ENCODE peak calls at places on chromosomes 11 and 22, in nine cellular contexts. One of them, this sample, is unnamed.

GRCh38 chr11:61575886-61576516 is 4.9 kb downstream of the SYT7 start:
- DNase-seq in brain microvascular endothelial cell: no peak
- DNase-seq in astrocyte: no peak
- DNase-seq in ascending aorta: no peak
- DNase-seq in DND-41: no peak
- DNase-seq in fibroblast of lung: no peak
- DNase-seq in CD8-positive, alpha-beta T cell: no peak
- DNase-seq in OCI-LY7: no peak
- DNase-seq in AG04450: no peak
- DNase-seq in this sample: no peak

GRCh38 chr11:41245704-41246398 is 213.6 kb downstream of the LRRC4C start:
- DNase-seq in brain microvascular endothelial cell: no peak
- DNase-seq in astrocyte: no peak
- DNase-seq in ascending aorta: peak; percentile 8
- DNase-seq in DND-41: no peak
- DNase-seq in fibroblast of lung: no peak
- DNase-seq in CD8-positive, alpha-beta T cell: no peak
- DNase-seq in OCI-LY7: no peak
- DNase-seq in AG04450: no peak
- DNase-seq in this sample: no peak

GRCh38 chr22:46079861-46080821 is 70.2 kb upstream of the PPARA start:
- DNase-seq in brain microvascular endothelial cell: no peak
- DNase-seq in astrocyte: peak; percentile 88
- DNase-seq in ascending aorta: peak; percentile 71
- DNase-seq in DND-41: no peak
- DNase-seq in fibroblast of lung: peak; percentile 71
- DNase-seq in CD8-positive, alpha-beta T cell: no peak
- DNase-seq in OCI-LY7: no peak
- DNase-seq in AG04450: no peak
- DNase-seq in this sample: peak; percentile 94

GRCh38 chr11:128840137-128840536 is 27.0 kb downstream of the KCNJ1 start:
- DNase-seq in brain microvascular endothelial cell: no peak
- DNase-seq in astrocyte: no peak
- DNase-seq in ascending aorta: no peak
- DNase-seq in DND-41: no peak
- DNase-seq in fibroblast of lung: no peak
- DNase-seq in CD8-positive, alpha-beta T cell: no peak
- DNase-seq in OCI-LY7: no peak
- DNase-seq in AG04450: no peak
- DNase-seq in this sample: no peak

GRCh38 chr11:100681064-100681502 is 6.0 kb upstream of the ARHGAP42 start:
- DNase-seq in brain microvascular endothelial cell: peak; percentile 61
- DNase-seq in astrocyte: peak; percentile 61
- DNase-seq in ascending aorta: no peak
- DNase-seq in DND-41: peak; percentile 84
- DNase-seq in fibroblast of lung: peak; percentile 56
- DNase-seq in CD8-positive, alpha-beta T cell: no peak
- DNase-seq in OCI-LY7: peak; percentile 56
- DNase-seq in AG04450: no peak
- DNase-seq in this sample: no peak

GRCh38 chr11:41056892-41057569 is 402.4 kb downstream of the LRRC4C start:
- DNase-seq in brain microvascular endothelial cell: no peak
- DNase-seq in astrocyte: no peak
- DNase-seq in ascending aorta: no peak
- DNase-seq in DND-41: no peak
- DNase-seq in fibroblast of lung: no peak
- DNase-seq in CD8-positive, alpha-beta T cell: no peak
- DNase-seq in OCI-LY7: no peak
- DNase-seq in AG04450: no peak
- DNase-seq in this sample: no peak

GRCh38 chr11:75800728-75801361 is 14.2 kb upstream of the UVRAG start:
- DNase-seq in brain microvascular endothelial cell: no peak
- DNase-seq in astrocyte: no peak
- DNase-seq in ascending aorta: no peak
- DNase-seq in DND-41: no peak
- DNase-seq in fibroblast of lung: no peak
- DNase-seq in CD8-positive, alpha-beta T cell: no peak
- DNase-seq in OCI-LY7: no peak
- DNase-seq in AG04450: no peak
- DNase-seq in this sample: no peak

GRCh38 chr22:37711490-37711889 is 14.6 kb downstream of the TRIOBP start:
- DNase-seq in brain microvascular endothelial cell: no peak
- DNase-seq in astrocyte: no peak
- DNase-seq in ascending aorta: no peak
- DNase-seq in DND-41: no peak
- DNase-seq in fibroblast of lung: no peak
- DNase-seq in CD8-positive, alpha-beta T cell: no peak
- DNase-seq in OCI-LY7: no peak
- DNase-seq in AG04450: no peak
- DNase-seq in this sample: no peak

GRCh38 chr22:50672471-50673230 is at the start of gene SHANK3:
- DNase-seq in brain microvascular endothelial cell: no peak
- DNase-seq in astrocyte: no peak
- DNase-seq in ascending aorta: no peak
- DNase-seq in DND-41: no peak
- DNase-seq in fibroblast of lung: no peak
- DNase-seq in CD8-positive, alpha-beta T cell: no peak
- DNase-seq in OCI-LY7: no peak
- DNase-seq in AG04450: no peak
- DNase-seq in this sample: no peak

GRCh38 chr22:22865311-22866072 is 22.1 kb upstream of the IGLL5 start:
- DNase-seq in brain microvascular endothelial cell: no peak
- DNase-seq in astrocyte: no peak
- DNase-seq in ascending aorta: no peak
- DNase-seq in DND-41: peak; percentile 92
- DNase-seq in fibroblast of lung: peak; percentile 33
- DNase-seq in CD8-positive, alpha-beta T cell: no peak
- DNase-seq in OCI-LY7: peak; percentile 99
- DNase-seq in AG04450: no peak
- DNase-seq in this sample: no peak

GRCh38 chr11:1516273-1517067 is 29.9 kb upstream of the MOB2 start:
- DNase-seq in brain microvascular endothelial cell: peak; percentile 33
- DNase-seq in astrocyte: peak; percentile 69
- DNase-seq in ascending aorta: no peak
- DNase-seq in DND-41: no peak
- DNase-seq in fibroblast of lung: no peak
- DNase-seq in CD8-positive, alpha-beta T cell: no peak
- DNase-seq in OCI-LY7: no peak
- DNase-seq in AG04450: peak; percentile 7
- DNase-seq in this sample: no peak

GRCh38 chr11:43282607-43283440 is 29.0 kb upstream of the API5 start:
- DNase-seq in brain microvascular endothelial cell: peak; percentile 20
- DNase-seq in astrocyte: no peak
- DNase-seq in ascending aorta: no peak
- DNase-seq in DND-41: peak; percentile 45
- DNase-seq in fibroblast of lung: peak; percentile 36
- DNase-seq in CD8-positive, alpha-beta T cell: peak; percentile 8
- DNase-seq in OCI-LY7: peak; percentile 53
- DNase-seq in AG04450: no peak
- DNase-seq in this sample: peak; percentile 84

GRCh38 chr11:17014774-17015638 is 792 bp upstream of the PLEKHA7 start:
- DNase-seq in brain microvascular endothelial cell: peak; percentile 45
- DNase-seq in astrocyte: peak; percentile 47
- DNase-seq in ascending aorta: no peak
- DNase-seq in DND-41: no peak
- DNase-seq in fibroblast of lung: peak; percentile 52
- DNase-seq in CD8-positive, alpha-beta T cell: no peak
- DNase-seq in OCI-LY7: no peak
- DNase-seq in AG04450: no peak
- DNase-seq in this sample: peak; percentile 26

GRCh38 chr22:25742918-25743708 is 1.1 kb downstream of the MYO18B start:
- DNase-seq in brain microvascular endothelial cell: no peak
- DNase-seq in astrocyte: no peak
- DNase-seq in ascending aorta: no peak
- DNase-seq in DND-41: no peak
- DNase-seq in fibroblast of lung: no peak
- DNase-seq in CD8-positive, alpha-beta T cell: no peak
- DNase-seq in OCI-LY7: no peak
- DNase-seq in AG04450: no peak
- DNase-seq in this sample: no peak

GRCh38 chr22:25745341-25746011 is 3.5 kb downstream of the MYO18B start:
- DNase-seq in brain microvascular endothelial cell: peak; percentile 63
- DNase-seq in astrocyte: peak; percentile 78
- DNase-seq in ascending aorta: no peak
- DNase-seq in DND-41: no peak
- DNase-seq in fibroblast of lung: peak; percentile 67
- DNase-seq in CD8-positive, alpha-beta T cell: no peak
- DNase-seq in OCI-LY7: no peak
- DNase-seq in AG04450: no peak
- DNase-seq in this sample: no peak

GRCh38 chr22:25746012-25746373 is 4.0 kb downstream of the MYO18B start:
- DNase-seq in brain microvascular endothelial cell: no peak
- DNase-seq in astrocyte: peak; percentile 74
- DNase-seq in ascending aorta: no peak
- DNase-seq in DND-41: no peak
- DNase-seq in fibroblast of lung: peak; percentile 50
- DNase-seq in CD8-positive, alpha-beta T cell: no peak
- DNase-seq in OCI-LY7: no peak
- DNase-seq in AG04450: no peak
- DNase-seq in this sample: no peak

GRCh38 chr22:25747245-25747944 is 5.4 kb downstream of the MYO18B start:
- DNase-seq in brain microvascular endothelial cell: peak; percentile 97
- DNase-seq in astrocyte: peak; percentile 99
- DNase-seq in ascending aorta: peak; percentile 87
- DNase-seq in DND-41: no peak
- DNase-seq in fibroblast of lung: peak; percentile 97
- DNase-seq in CD8-positive, alpha-beta T cell: no peak
- DNase-seq in OCI-LY7: no peak
- DNase-seq in AG04450: peak; percentile 36
- DNase-seq in this sample: no peak

DNA sequence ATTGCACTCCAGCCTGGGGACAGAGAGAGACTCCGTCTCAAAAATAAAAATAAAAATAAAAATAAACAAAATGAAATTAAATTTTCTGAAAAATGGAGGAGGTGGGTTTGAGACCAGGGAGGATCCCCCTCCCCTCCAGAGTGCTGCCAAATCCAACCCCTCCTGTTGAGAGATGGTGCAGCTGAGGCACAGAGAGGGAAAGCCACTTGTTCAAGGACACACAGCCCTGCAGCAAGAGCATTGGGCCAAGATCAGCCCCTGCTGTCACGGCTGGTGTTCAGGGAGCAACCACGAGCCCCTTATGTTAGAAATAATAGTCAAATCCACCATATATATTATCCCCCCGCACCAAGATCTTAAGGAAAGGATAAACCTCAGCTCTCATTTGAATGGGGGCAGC is 2.7 kb downstream of the MYO18B start:
- DNase-seq in brain microvascular endothelial cell: no peak
- DNase-seq in astrocyte: no peak
- DNase-seq in ascending aorta: no peak
- DNase-seq in DND-41: no peak
- DNase-seq in fibroblast of lung: no peak
- DNase-seq in CD8-positive, alpha-beta T cell: no peak
- DNase-seq in OCI-LY7: no peak
- DNase-seq in AG04450: no peak
- DNase-seq in this sample: no peak
- H3K4me3 ChIP-seq in brain microvascular endothelial cell: no peak overlapping the region
- H3K4me3 ChIP-seq in astrocyte: no peak overlapping the region
- H3K4me3 ChIP-seq in ascending aorta: no peak overlapping the region
- H3K4me3 ChIP-seq in DND-41: no peak overlapping the region
- H3K4me3 ChIP-seq in fibroblast of lung: no peak overlapping the region
- H3K4me3 ChIP-seq in CD8-positive, alpha-beta T cell: no peak overlapping the region
- H3K4me3 ChIP-seq in OCI-LY7: no peak overlapping the region
- H3K4me3 ChIP-seq in AG04450: no peak overlapping the region
- H3K4me3 ChIP-seq in this sample: no peak overlapping the region

DNA sequence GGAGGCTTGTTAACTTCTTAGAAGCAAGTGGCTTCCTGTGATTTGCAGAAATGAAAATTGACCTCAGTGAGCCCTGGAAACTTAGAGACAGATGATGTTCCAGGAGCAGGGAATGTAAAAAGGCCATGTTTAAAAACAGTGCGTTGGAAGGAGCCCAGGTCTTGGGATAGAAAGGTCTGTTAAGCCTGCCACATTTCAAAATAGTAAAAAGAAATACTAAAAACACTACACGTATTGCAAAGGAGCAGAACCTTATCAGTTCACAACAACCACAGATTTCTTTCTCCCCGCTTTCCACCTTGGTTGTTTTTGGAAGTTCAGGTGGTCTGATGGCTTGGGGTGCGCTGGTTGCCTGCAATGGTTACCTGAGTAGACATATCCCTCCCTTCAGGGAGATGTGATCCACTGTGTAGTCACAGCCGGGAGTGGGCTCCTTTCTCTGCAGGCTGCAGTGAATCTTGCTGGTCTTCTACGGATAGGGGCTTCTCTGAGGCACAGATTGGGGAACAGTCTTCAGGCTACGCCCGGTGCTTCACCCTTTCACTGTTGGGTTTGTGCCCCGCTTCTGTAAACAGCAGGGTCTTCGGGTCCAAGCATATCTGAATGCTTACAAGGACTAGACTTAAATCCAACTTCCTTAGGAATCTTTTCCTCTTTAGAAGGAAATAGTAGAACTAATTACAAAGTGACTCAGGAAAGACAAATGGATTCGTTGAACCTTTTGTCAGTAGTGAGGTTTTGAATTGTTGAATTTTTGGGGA is 1.9 kb downstream of the TEAD1 start:
- DNase-seq in brain microvascular endothelial cell: no peak
- DNase-seq in astrocyte: peak; percentile 57
- DNase-seq in ascending aorta: no peak
- DNase-seq in DND-41: no peak
- DNase-seq in fibroblast of lung: peak; percentile 72
- DNase-seq in CD8-positive, alpha-beta T cell: no peak
- DNase-seq in OCI-LY7: peak; percentile 25
- DNase-seq in AG04450: no peak
- DNase-seq in this sample: peak; percentile 24
- H3K27ac ChIP-seq in brain microvascular endothelial cell: peak overlapping the region; percentile 90
- H3K27ac ChIP-seq in astrocyte: peak overlapping the region; percentile 78
- H3K27ac ChIP-seq in ascending aorta: peak overlapping the region; percentile 56
- H3K27ac ChIP-seq in DND-41: no peak overlapping the region
- H3K27ac ChIP-seq in fibroblast of lung: peak overlapping the region; percentile 77
- H3K27ac ChIP-seq in CD8-positive, alpha-beta T cell: no peak overlapping the region
- H3K27ac ChIP-seq in OCI-LY7: no peak overlapping the region
- H3K27ac ChIP-seq in AG04450: peak overlapping the region; percentile 88
- H3K27ac ChIP-seq in this sample: peak overlapping the region; percentile 82

DNA sequence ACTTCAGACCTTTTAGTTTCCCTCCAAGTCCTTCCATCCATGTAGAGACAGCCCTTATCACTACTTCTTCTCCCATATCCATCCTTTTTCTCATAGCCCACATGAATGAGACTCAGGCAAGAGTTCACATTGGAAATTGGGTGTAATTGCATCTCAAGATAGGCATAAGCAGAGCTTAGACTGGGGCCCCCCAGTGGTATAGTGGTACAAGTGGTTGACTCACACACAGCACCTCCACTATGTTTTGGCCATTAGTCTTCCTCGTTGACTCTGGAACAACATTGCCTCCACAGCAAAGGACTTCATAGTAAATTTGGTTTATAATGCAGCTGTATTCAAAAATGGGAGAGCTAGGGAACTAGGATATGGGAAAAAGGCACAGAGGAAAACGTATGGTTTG is 2.6 kb downstream of the UBQLN3 start:
- DNase-seq in brain microvascular endothelial cell: no peak
- DNase-seq in astrocyte: no peak
- DNase-seq in ascending aorta: no peak
- DNase-seq in DND-41: no peak
- DNase-seq in fibroblast of lung: no peak
- DNase-seq in CD8-positive, alpha-beta T cell: no peak
- DNase-seq in OCI-LY7: peak; percentile 6
- DNase-seq in AG04450: no peak
- DNase-seq in this sample: no peak
- TF ChIP-seq CTCF in brain microvascular endothelial cell: no peak
- TF ChIP-seq CTCF in astrocyte: no peak
- TF ChIP-seq CTCF in ascending aorta: no peak
- TF ChIP-seq CTCF in DND-41: peak; percentile 2
- TF ChIP-seq CTCF in fibroblast of lung: no peak
- TF ChIP-seq CTCF in CD8-positive, alpha-beta T cell: no peak
- TF ChIP-seq CTCF in OCI-LY7: peak; percentile 38
- TF ChIP-seq CTCF in AG04450: no peak
- TF ChIP-seq CTCF in this sample: no peak

GRCh38 chr11:131275580-131275979 is 94.8 kb upstream of the NTM start:
- DNase-seq in brain microvascular endothelial cell: no peak
- DNase-seq in astrocyte: no peak
- DNase-seq in ascending aorta: no peak
- DNase-seq in DND-41: no peak
- DNase-seq in fibroblast of lung: no peak
- DNase-seq in CD8-positive, alpha-beta T cell: no peak
- DNase-seq in OCI-LY7: no peak
- DNase-seq in AG04450: no peak
- DNase-seq in this sample: no peak
- H3K4me3 ChIP-seq in brain microvascular endothelial cell: no peak overlapping the region
- H3K4me3 ChIP-seq in astrocyte: no peak overlapping the region
- H3K4me3 ChIP-seq in ascending aorta: no peak overlapping the region
- H3K4me3 ChIP-seq in DND-41: no peak overlapping the region
- H3K4me3 ChIP-seq in fibroblast of lung: no peak overlapping the region
- H3K4me3 ChIP-seq in CD8-positive, alpha-beta T cell: no peak overlapping the region
- H3K4me3 ChIP-seq in OCI-LY7: no peak overlapping the region
- H3K4me3 ChIP-seq in AG04450: no peak overlapping the region
- H3K4me3 ChIP-seq in this sample: no peak overlapping the region

This sample was measured in A673.